ENCODE peak calls at places on chromosome 11, in seven cellular contexts. F, W, J, Z, D, R and S are unnamed samples.
A peak's percentile ranks its signal among the peaks of the same experiment; 100 is the strongest.

GRCh38 chr11:66467034-66467659 is 442 bp downstream of the PELI3 start:
- DNase-seq in F (no peak), W (peak; percentile 32), J (no peak), Z (peak; percentile 12), D (no peak), R (peak; percentile 28), S (no peak)

GRCh38 chr11:10302294-10302743 is 2.6 kb upstream of the ADM start:
- DNase-seq in F (no peak), W (no peak), J (no peak), Z (peak; percentile 60), D (no peak), R (no peak), S (no peak)

GRCh38 chr11:18527512-18527911 is 770 bp upstream of the TSG101 start:
- DNase-seq in F (no peak), W (peak; percentile 19), J (no peak), Z (peak; percentile 23), D (no peak), R (peak; percentile 16), S (peak; percentile 62)

GRCh38 chr11:27385245-27385644 is 22.2 kb upstream of the CCDC34 start:
- DNase-seq in F (no peak), W (peak; percentile 88), J (no peak), Z (peak; percentile 85), D (no peak), R (no peak), S (peak; percentile 85)

GRCh38 chr11:81989093-81989492 is 744.6 kb downstream of the FAM181B start:
- DNase-seq in F (no peak), W (peak; percentile 67), J (no peak), Z (peak; percentile 74), D (no peak), R (no peak), S (peak; percentile 42)

GRCh38 chr11:94938399-94939055 is 34.8 kb downstream of the CWC15 start:
- DNase-seq in F (no peak), W (peak; percentile 93), J (no peak), Z (peak; percentile 97), D (peak; percentile 82), R (no peak), S (peak; percentile 97)

GRCh38 chr11:80519591-80520258 is 1078.9 kb upstream of the TENM4 start:
- DNase-seq in F (no peak), W (no peak), J (peak; percentile 30), Z (no peak), D (no peak), R (no peak), S (no peak)

GRCh38 chr11:130162733-130163132 is 3.2 kb downstream of the ST14 start:
- DNase-seq in F (no peak), W (peak; percentile 51), J (no peak), Z (no peak), D (no peak), R (no peak), S (peak; percentile 41)

GRCh38 chr11:20360650-20361049 is 2.9 kb upstream of the HTATIP2 start:
- DNase-seq in F (no peak), W (peak; percentile 71), J (peak; percentile 68), Z (peak; percentile 56), D (no peak), R (peak; percentile 44), S (peak; percentile 43)

GRCh38 chr11:61305417-61305816 is 10.3 kb upstream of the VWCE start:
- DNase-seq in F (no peak), W (no peak), J (no peak), Z (no peak), D (no peak), R (no peak), S (no peak)

GRCh38 chr11:77112641-77113381 is 10.2 kb downstream of the OMP start:
- DNase-seq in F (no peak), W (no peak), J (no peak), Z (no peak), D (no peak), R (no peak), S (no peak)

GRCh38 chr11:20599424-20600346 is at the start of gene SLC6A5:
- DNase-seq in F (peak; percentile 69), W (peak; percentile 41), J (peak; percentile 41), Z (peak; percentile 33), D (peak; percentile 32), R (peak; percentile 21), S (peak; percentile 36)

GRCh38 chr11:74696932-74697687 is 34.1 kb downstream of the CHRDL2 start:
- DNase-seq in F (peak; percentile 90), W (peak; percentile 95), J (peak; percentile 36), Z (peak; percentile 74), D (peak; percentile 83), R (peak; percentile 51), S (peak; percentile 93)

GRCh38 chr11:65604258-65604657 is 8.7 kb upstream of the KCNK7 start:
- DNase-seq in F (no peak), W (no peak), J (no peak), Z (no peak), D (no peak), R (no peak), S (no peak)

GRCh38 chr11:123378096-123378495 is 52.0 kb upstream of the GRAMD1B start:
- DNase-seq in F (no peak), W (no peak), J (no peak), Z (no peak), D (no peak), R (no peak), S (no peak)

GRCh38 chr11:100719809-100720221 is 32.7 kb downstream of the ARHGAP42 start:
- DNase-seq in F (no peak), W (peak; percentile 92), J (peak; percentile 36), Z (peak; percentile 95), D (no peak), R (no peak), S (peak; percentile 90)

GRCh38 chr11:76380161-76380976 is 563 bp downstream of the THAP12 start:
- DNase-seq in F (peak; percentile 78), W (peak; percentile 18), J (peak; percentile 38), Z (peak; percentile 16), D (no peak), R (peak; percentile 64), S (peak; percentile 31)

GRCh38 chr11:5196731-5197130 is 3.8 kb downstream of the OR51V1 start:
- DNase-seq in F (no peak), W (peak; percentile 36), J (no peak), Z (no peak), D (no peak), R (no peak), S (no peak)

GRCh38 chr11:122115520-122116343 is at the start of gene BLID:
- DNase-seq in F (peak; percentile 82), W (peak; percentile 77), J (peak; percentile 31), Z (peak; percentile 60), D (peak; percentile 30), R (peak; percentile 22), S (peak; percentile 61)

GRCh38 chr11:33634291-33634834 is 66.3 kb downstream of the C11orf91 start:
- DNase-seq in F (no peak), W (peak; percentile 40), J (no peak), Z (peak; percentile 57), D (no peak), R (peak; percentile 21), S (peak; percentile 81)

GRCh38 chr11:129247129-129247528 is 55.0 kb upstream of the ARHGAP32 start:
- DNase-seq in F (no peak), W (peak; percentile 53), J (no peak), Z (no peak), D (no peak), R (no peak), S (peak; percentile 16)

GRCh38 chr11:131372243-131372930 is 2.0 kb downstream of the NTM start:
- DNase-seq in F (no peak), W (no peak), J (no peak), Z (no peak), D (no peak), R (no peak), S (no peak)

GRCh38 chr11:114280696-114281095 is 15.5 kb upstream of the NNMT start:
- DNase-seq in F (peak; percentile 85), W (peak; percentile 92), J (peak; percentile 58), Z (peak; percentile 87), D (peak; percentile 48), R (peak; percentile 16), S (peak; percentile 86)

GRCh38 chr11:32332990-32333334 is 102.4 kb downstream of the WT1 start:
- DNase-seq in F (no peak), W (no peak), J (no peak), Z (no peak), D (no peak), R (no peak), S (no peak)

GRCh38 chr11:32331792-32332191 is 103.5 kb downstream of the WT1 start:
- DNase-seq in F (no peak), W (no peak), J (no peak), Z (no peak), D (no peak), R (no peak), S (no peak)

GRCh38 chr11:32331098-32331497 is 104.2 kb downstream of the WT1 start:
- DNase-seq in F (no peak), W (peak; percentile 22), J (no peak), Z (no peak), D (no peak), R (no peak), S (no peak)

GRCh38 chr11:32334822-32335221 is 100.5 kb downstream of the WT1 start:
- DNase-seq in F (no peak), W (no peak), J (peak; percentile 37), Z (no peak), D (no peak), R (peak; percentile 43), S (peak; percentile 9)

GRCh38 chr11:32333335-32333991 is 101.9 kb downstream of the WT1 start:
- DNase-seq in F (peak; percentile 81), W (peak; percentile 71), J (peak; percentile 85), Z (peak; percentile 45), D (peak; percentile 42), R (no peak), S (peak; percentile 48)
- H3K4me3 ChIP-seq in F (peak overlapping the region; percentile 50), W (peak overlapping the region; percentile 59), J (no peak overlapping the region), Z (peak overlapping the region; percentile 37), D (peak overlapping the region; percentile 62), R (no peak overlapping the region), S (peak overlapping the region; percentile 4)

DNA sequence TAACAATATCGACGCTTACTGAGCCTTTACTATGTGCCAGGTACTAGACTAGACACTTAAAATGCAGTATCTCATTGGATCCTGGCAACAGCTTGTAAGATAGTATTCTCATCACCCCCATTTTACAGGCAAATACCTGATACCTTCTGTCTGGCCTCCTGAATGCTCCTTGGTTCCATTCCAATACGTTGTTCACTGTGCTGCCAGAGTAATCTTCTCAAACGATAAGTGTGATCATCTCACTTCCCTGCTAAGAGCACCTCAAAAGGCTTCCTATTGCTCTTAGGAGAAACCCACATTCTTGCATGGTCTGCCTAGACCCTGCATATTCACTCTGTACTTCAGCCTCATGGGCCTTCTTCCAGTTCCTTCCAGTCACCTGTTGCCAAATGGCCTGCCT is 1.3 kb upstream of the NRIP3 start:
- DNase-seq in F (no peak), W (no peak), J (no peak), Z (no peak), D (no peak), R (no peak), S (no peak)
- TF ChIP-seq CTCF in F (no peak), W (no peak), J (no peak), Z (no peak), D (no peak), R (no peak), S (no peak)

GRCh38 chr11:115665345-115665901 is 161.2 kb upstream of the CADM1 start:
- DNase-seq in F (no peak), W (no peak), J (no peak), Z (no peak), D (no peak), R (no peak), S (no peak)
- H3K4me3 ChIP-seq in F (no peak overlapping the region), W (no peak overlapping the region), J (no peak overlapping the region), Z (no peak overlapping the region), D (no peak overlapping the region), R (no peak overlapping the region), S (no peak overlapping the region)

DNA sequence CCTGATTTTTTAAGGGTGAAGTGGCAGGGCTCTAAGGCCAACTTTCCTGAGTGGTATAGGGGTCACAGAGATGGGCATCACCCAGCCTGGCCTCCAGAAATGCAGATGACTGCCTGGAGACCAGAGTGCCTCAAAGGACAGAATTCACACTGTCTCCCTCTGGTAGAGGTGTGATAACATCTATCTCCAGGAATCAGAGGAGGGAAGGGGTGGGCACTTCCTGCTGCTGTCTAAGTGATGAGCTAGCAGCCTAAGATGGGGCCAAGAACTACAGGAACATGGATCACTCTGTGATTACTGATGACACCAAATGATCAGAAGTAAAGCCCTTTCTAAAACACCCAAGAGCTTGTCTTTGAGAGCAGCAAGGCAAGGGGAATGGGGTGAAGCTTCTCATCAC is 61.9 kb downstream of the C11orf58 start:
- DNase-seq in F (no peak), W (no peak), J (no peak), Z (no peak), D (no peak), R (no peak), S (no peak)
- TF ChIP-seq CTCF in F (no peak), W (no peak), J (no peak), Z (no peak), D (no peak), R (no peak), S (no peak)